ENCODE peak calls at places on chromosomes 6 and 20, in five cellular contexts. N is PC-3, W is A673, J is neural progenitor cell, K is cardiac muscle cell. M is an unnamed sample. For H3K27me3, the result is how much of the 10 kb centered on the place peaks cover.

GRCh38 chr20:47784599-47785320 is 521 bp downstream of the SULF2 start:
- DNase-seq in N (peak), W (peak), J (peak), K (peak), M (no peak)

GRCh38 chr6:84081222-84081621 is 47.6 kb downstream of the MRAP2 start:
- DNase-seq in N (no peak), W (no peak), J (no peak), K (no peak), M (no peak)

GRCh38 chr6:70686548-70687133 is 19.0 kb downstream of the SMAP1 start:
- DNase-seq in N (peak), W (peak), J (peak), K (peak), M (no peak)

GRCh38 chr6:110858562-110859214 is 15.9 kb upstream of the AMD1 start:
- DNase-seq in N (no peak), W (no peak), J (no peak), K (no peak), M (no peak)

GRCh38 chr20:46605181-46605580 is 46.1 kb downstream of the SLC13A3 start:
- DNase-seq in N (no peak), W (no peak), J (no peak), K (no peak), M (no peak)

GRCh38 chr6:134168580-134169223 is 116.3 kb upstream of the SLC2A12 start:
- DNase-seq in N (peak), W (peak), J (no peak), K (no peak), M (no peak)

GRCh38 chr6:44219053-44219814 is 2.5 kb downstream of the MYMX start:
- DNase-seq in N (peak), W (peak), J (peak), K (peak), M (no peak)

GRCh38 chr6:142856857-142857608 is 87.9 kb downstream of the HIVEP2 start:
- DNase-seq in N (no peak), W (no peak), J (no peak), K (no peak), M (no peak)

GRCh38 chr6:113607821-113608545 is 249.2 kb upstream of the MARCKS start:
- DNase-seq in N (no peak), W (no peak), J (no peak), K (no peak), M (no peak)

GRCh38 chr20:2151805-2152727 is 50.4 kb downstream of the STK35 start:
- DNase-seq in N (peak), W (no peak), J (no peak), K (peak), M (no peak)

GRCh38 chr6:120785459-120786086 is 548.7 kb downstream of the TBC1D32 start:
- DNase-seq in N (no peak), W (no peak), J (no peak), K (no peak), M (no peak)

GRCh38 chr20:42018979-42019378 is 400.8 kb upstream of the CHD6 start:
- DNase-seq in N (no peak), W (peak), J (peak), K (no peak), M (no peak)

GRCh38 chr6:20340459-20340858 is 61.2 kb upstream of the E2F3 start:
- DNase-seq in N (no peak), W (peak), J (no peak), K (no peak), M (no peak)

GRCh38 chr6:12024715-12025434 is 12.8 kb downstream of the HIVEP1 start:
- DNase-seq in N (peak), W (no peak), J (no peak), K (no peak), M (no peak)

GRCh38 chr20:58458342-58459057 is 56.7 kb downstream of the APCDD1L start:
- DNase-seq in N (peak), W (peak), J (peak), K (no peak), M (peak)

GRCh38 chr6:81769834-81770233 is 17.4 kb upstream of the TENT5A start:
- DNase-seq in N (peak), W (no peak), J (peak), K (peak), M (no peak)

GRCh38 chr6:170553686-170554085 is 483 bp upstream of the TBP start:
- DNase-seq in N (no peak), W (no peak), J (no peak), K (peak), M (no peak)

GRCh38 chr6:45191414-45191813 is 136.7 kb upstream of the RUNX2 start:
- DNase-seq in N (no peak), W (no peak), J (no peak), K (no peak), M (no peak)

GRCh38 chr6:960356-960755 is 267.4 kb upstream of the EXOC2 start:
- DNase-seq in N (no peak), W (no peak), J (peak), K (no peak), M (no peak)

GRCh38 chr6:129683606-129684322 is 26.2 kb downstream of the ARHGAP18 start:
- DNase-seq in N (peak), W (peak), J (no peak), K (no peak), M (peak)

GRCh38 chr6:51855310-51856082 is 231.9 kb downstream of the PKHD1 start:
- DNase-seq in N (peak), W (peak), J (peak), K (peak), M (no peak)

GRCh38 chr6:11961137-11961779 is 50.9 kb upstream of the HIVEP1 start:
- DNase-seq in N (no peak), W (no peak), J (no peak), K (no peak), M (no peak)

GRCh38 chr6:53115741-53116140 is 32.9 kb downstream of the GCM1 start:
- DNase-seq in N (no peak), W (no peak), J (no peak), K (no peak), M (no peak)

GRCh38 chr20:5935384-5935783 is 14.9 kb downstream of the TRMT6 start:
- DNase-seq in N (no peak), W (no peak), J (no peak), K (no peak), M (no peak)

GRCh38 chr20:10673831-10674683 is at the start of gene JAG1:
- DNase-seq in N (peak), W (peak), J (peak), K (peak), M (peak)

GRCh38 chr6:111555041-111555440 is 50.6 kb downstream of the TRAF3IP2 start:
- DNase-seq in N (no peak), W (no peak), J (no peak), K (no peak), M (no peak)

GRCh38 chr6:52820198-52820597 is 16.6 kb upstream of the GSTA1 start:
- DNase-seq in N (no peak), W (no peak), J (no peak), K (no peak), M (no peak)

GRCh38 chr20:11267131-11267761 is 593.4 kb upstream of the JAG1 start:
- DNase-seq in N (peak), W (peak), J (peak), K (peak), M (peak)

GRCh38 chr6:11251553-11252358 is 19.3 kb upstream of the NEDD9 start:
- DNase-seq in N (peak), W (no peak), J (no peak), K (no peak), M (no peak)

GRCh38 chr6:26222587-26222986 is 135.4 kb downstream of the HFE start:
- DNase-seq in N (no peak), W (no peak), J (no peak), K (no peak), M (no peak)
- H3K4me3 ChIP-seq in N (peak), W (peak), J (peak), K (peak), M (no peak)

DNA sequence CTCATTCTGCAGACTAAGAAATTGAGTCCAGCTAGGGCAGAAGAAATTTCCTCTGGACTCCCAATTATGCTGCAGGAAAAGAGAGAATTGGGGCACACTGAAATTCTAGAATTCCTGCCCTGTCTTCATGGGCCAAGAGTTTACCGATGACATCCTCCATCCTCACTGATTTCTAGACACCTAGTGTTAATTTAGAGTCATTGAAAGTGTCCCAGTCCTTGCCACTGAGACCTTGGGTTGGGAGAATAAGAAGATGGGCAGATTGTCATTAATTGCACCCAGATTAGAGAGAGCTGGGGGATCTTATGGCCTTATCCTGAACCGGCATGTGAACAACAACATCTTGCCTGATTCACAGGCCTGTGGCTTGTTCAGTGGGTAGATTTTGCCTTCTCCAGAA is 29.0 kb downstream of the ANGPT4 start:
- DNase-seq in N (no peak), W (no peak), J (no peak), K (no peak), M (no peak)
- H3K27me3 ChIP-seq in N (under half), W (under half), J (under half), K (under half), M (under half)

DNA sequence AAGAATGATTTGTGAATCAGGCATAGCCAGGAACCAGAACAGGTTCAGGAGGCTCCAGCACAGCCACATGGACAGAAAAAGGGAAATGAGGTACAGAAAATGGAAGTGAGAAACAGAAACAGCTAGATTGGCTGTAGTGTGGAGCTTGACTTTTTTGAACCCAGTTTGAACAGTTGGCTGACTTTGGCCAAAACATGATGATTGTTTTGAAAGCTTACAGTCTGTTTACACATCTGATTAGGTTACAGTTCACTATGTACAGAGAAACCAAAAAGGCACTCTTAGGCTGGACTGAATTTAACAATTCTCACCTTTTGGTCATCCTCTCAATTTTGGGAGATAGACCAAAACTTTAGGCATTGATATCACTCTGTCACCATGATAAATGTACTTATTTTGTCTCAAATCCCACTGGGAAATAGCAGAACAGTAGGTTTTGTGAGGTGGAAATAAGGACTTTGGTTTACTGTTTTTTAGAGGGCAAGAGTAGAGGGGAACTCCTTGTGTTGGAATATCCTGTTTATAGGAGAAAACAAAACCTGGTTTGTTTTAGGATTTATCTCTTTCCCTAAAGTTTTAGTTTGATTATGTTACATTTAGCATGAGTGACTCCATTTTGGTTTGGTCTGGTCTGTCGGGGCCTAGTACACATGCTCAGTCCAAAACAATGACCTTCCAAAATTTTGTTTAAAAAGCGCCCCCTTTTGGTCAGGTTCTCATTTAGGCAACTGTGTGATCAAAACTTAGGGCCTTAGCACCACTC is 123.1 kb downstream of the OLIG3 start:
- DNase-seq in N (no peak), W (peak), J (no peak), K (no peak), M (no peak)
- TF ChIP-seq CTCF in N (no peak), W (peak), J (peak), K (peak), M (no peak)

DNA sequence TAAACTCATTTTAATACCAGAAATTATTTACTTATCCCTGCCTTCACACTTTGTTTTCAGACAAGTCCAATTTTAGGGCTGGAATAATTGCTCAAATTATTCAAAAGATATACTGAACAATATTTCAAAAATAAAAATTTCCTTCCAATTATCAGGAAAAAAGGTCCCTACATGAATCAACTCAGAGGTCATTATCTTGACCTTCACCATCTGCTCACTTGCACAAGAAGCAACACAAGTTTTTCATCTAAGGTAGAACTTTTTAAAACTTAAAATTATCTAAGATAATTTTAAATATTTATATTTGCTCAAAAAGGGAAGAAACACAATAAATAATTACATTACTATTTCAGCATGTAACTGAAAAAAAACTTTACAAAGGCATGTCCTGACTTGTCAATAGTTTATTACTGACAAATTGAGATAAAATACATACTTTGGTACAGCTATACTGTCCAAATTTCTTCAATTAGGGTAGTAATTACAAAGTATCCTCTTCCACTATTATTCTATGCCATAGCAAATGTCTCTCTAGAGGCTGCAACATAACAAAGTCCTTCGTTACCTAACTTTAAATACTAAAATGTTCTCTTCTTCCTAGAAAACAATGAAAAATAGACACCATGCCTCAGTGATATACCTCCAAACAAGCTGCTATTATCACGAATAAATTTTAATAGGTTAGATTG is 2.4 kb downstream of the CEP85L start:
- DNase-seq in N (no peak), W (no peak), J (no peak), K (no peak), M (no peak)
- H3K4me3 ChIP-seq in N (peak), W (peak), J (no peak), K (no peak), M (peak)